ENCODE peak calls at places on chromosomes 6 and 20, in six cellular contexts. W is GM13976, M is B cell, G is cardiac fibroblast, H is HCT116, L is cardiac muscle cell. U is an unnamed sample.
A peak's percentile ranks its signal among the peaks of the same experiment; 100 is the strongest.

GRCh38 chr6:110232456-110232855 is 52.2 kb downstream of the CDC40 start:
- DNase-seq in W (no peak), M (no peak), G (peak; percentile 59), H (no peak), L (peak; percentile 54), U (no peak)

GRCh38 chr20:51775241-51775640 is 7.1 kb upstream of the ATP9A start:
- DNase-seq in W (no peak), M (no peak), G (no peak), H (no peak), L (no peak), U (no peak)

GRCh38 chr20:51697119-51697826 is 70.9 kb downstream of the ATP9A start:
- DNase-seq in W (no peak), M (no peak), G (peak; percentile 35), H (no peak), L (peak; percentile 27), U (no peak)

GRCh38 chr6:154805288-154805911 is 72.2 kb downstream of the SCAF8 start:
- DNase-seq in W (peak; percentile 31), M (peak; percentile 32), G (peak; percentile 80), H (peak; percentile 31), L (peak; percentile 71), U (peak; percentile 25)

GRCh38 chr6:22828179-22829062 is 259.1 kb downstream of the HDGFL1 start:
- DNase-seq in W (no peak), M (no peak), G (peak; percentile 94), H (peak; percentile 53), L (peak; percentile 96), U (peak; percentile 28)

GRCh38 chr20:43987531-43987930 is 72.9 kb downstream of the TOX2 start:
- DNase-seq in W (no peak), M (no peak), G (no peak), H (no peak), L (no peak), U (no peak)

GRCh38 chr20:51062065-51062464 is 39.2 kb upstream of the KCNG1 start:
- DNase-seq in W (no peak), M (no peak), G (no peak), H (no peak), L (peak; percentile 16), U (no peak)

GRCh38 chr6:114277220-114277619 is 65.6 kb downstream of the HS3ST5 start:
- DNase-seq in W (no peak), M (no peak), G (no peak), H (no peak), L (no peak), U (no peak)

GRCh38 chr6:35635601-35636597 is 52.8 kb downstream of the FKBP5 start:
- DNase-seq in W (no peak), M (no peak), G (no peak), H (no peak), L (no peak), U (no peak)

GRCh38 chr6:155174576-155175174 is 89.1 kb upstream of the CLDN20 start:
- DNase-seq in W (peak; percentile 69), M (peak; percentile 52), G (peak; percentile 90), H (peak; percentile 85), L (peak; percentile 89), U (peak; percentile 63)

GRCh38 chr6:62371395-62371794 is 85.4 kb upstream of the KHDRBS2 start:
- DNase-seq in W (no peak), M (no peak), G (no peak), H (no peak), L (no peak), U (no peak)

GRCh38 chr20:2364014-2364413 is 16.7 kb upstream of the TGM6 start:
- DNase-seq in W (no peak), M (no peak), G (peak; percentile 67), H (no peak), L (peak; percentile 56), U (no peak)

GRCh38 chr6:99606670-99607415 is at the start of gene PRDM13:
- DNase-seq in W (no peak), M (no peak), G (no peak), H (no peak), L (no peak), U (no peak)

GRCh38 chr6:47141166-47141565 is 99.0 kb upstream of the ADGRF1 start:
- DNase-seq in W (no peak), M (no peak), G (no peak), H (no peak), L (no peak), U (no peak)

GRCh38 chr6:17640477-17640917 is 40.4 kb downstream of the FAM8A1 start:
- DNase-seq in W (no peak), M (no peak), G (peak; percentile 29), H (no peak), L (peak; percentile 63), U (no peak)

GRCh38 chr6:4134841-4135664 is at the start of gene ECI2:
- DNase-seq in W (peak; percentile 65), M (peak; percentile 63), G (no peak), H (no peak), L (no peak), U (peak; percentile 60)

GRCh38 chr6:158047120-158047518 is 65.5 kb downstream of the SYNJ2 start:
- DNase-seq in W (no peak), M (no peak), G (no peak), H (no peak), L (no peak), U (no peak)

GRCh38 chr20:8996817-8997512 is 71.9 kb upstream of the PLCB4 start:
- DNase-seq in W (no peak), M (no peak), G (no peak), H (no peak), L (no peak), U (no peak)

GRCh38 chr6:30885999-30886896 is 1.9 kb downstream of the DDR1 start:
- DNase-seq in W (peak; percentile 28), M (no peak), G (peak; percentile 69), H (peak; percentile 83), L (peak; percentile 82), U (peak; percentile 27)

GRCh38 chr6:2101213-2101612 is 144.2 kb downstream of the GMDS start:
- DNase-seq in W (no peak), M (no peak), G (no peak), H (no peak), L (peak; percentile 12), U (no peak)

GRCh38 chr6:98942263-98942803 is 5.4 kb downstream of the FBXL4 start:
- DNase-seq in W (no peak), M (no peak), G (no peak), H (no peak), L (no peak), U (no peak)

DNA sequence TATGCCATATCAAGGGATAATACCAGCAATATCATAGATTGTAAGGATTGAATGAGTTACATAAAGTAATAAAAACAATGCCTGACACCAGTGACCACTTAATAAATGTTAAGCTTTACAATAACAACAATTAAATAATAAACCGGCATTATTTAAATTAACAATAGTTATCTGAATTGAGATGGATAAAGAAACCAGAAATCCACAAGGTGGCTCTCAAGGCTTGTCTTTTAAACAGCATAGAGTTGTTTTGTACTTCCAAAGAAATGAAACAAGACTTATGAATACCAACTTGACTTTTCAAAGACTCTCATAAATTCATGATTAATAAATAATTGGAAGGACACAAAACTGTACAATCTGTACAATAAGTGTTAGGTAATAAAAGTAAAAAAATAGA is 203.1 kb downstream of the ASCC3 start:
- DNase-seq in W (no peak), M (no peak), G (peak; percentile 54), H (no peak), L (peak; percentile 39), U (no peak)
- TF ChIP-seq CTCF in W (no peak), M (no peak), G (no peak), H (no peak), L (no peak), U (no peak)

GRCh38 chr20:10359621-10360040 is 74.4 kb downstream of the MKKS start:
- DNase-seq in W (no peak), M (no peak), G (no peak), H (no peak), L (peak; percentile 40), U (no peak)

GRCh38 chr20:10360878-10361277 is 73.1 kb downstream of the MKKS start:
- DNase-seq in W (no peak), M (no peak), G (no peak), H (no peak), L (no peak), U (no peak)

GRCh38 chr20:10357061-10357708 is 76.8 kb downstream of the MKKS start:
- DNase-seq in W (no peak), M (no peak), G (no peak), H (no peak), L (no peak), U (no peak)

GRCh38 chr20:10356628-10357027 is 77.4 kb downstream of the MKKS start:
- DNase-seq in W (no peak), M (no peak), G (no peak), H (no peak), L (no peak), U (no peak)

DNA sequence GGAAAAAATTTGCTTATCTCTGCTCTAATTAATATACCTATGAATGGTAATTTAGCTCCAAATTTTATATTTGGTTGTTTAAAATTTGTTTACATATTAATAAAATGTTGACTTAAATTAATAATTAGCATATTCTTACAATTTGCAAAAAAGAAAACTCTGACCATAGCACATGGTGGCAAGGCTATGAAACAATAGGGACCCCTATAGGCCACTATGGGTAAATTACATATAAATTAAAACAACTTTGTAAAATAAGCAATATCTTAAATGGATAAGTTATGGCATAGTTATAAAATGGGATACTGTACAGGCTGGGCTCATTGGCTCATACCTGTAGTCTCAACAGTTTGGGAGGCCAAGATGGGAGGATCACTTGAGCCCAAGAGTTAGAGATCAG is 76.0 kb downstream of the MKKS start:
- DNase-seq in W (no peak), M (no peak), G (peak; percentile 41), H (no peak), L (peak; percentile 35), U (no peak)
- TF ChIP-seq CTCF in W (no peak), M (no peak), G (peak; percentile 67), H (peak; percentile 49), L (peak; percentile 62), U (no peak)

DNA sequence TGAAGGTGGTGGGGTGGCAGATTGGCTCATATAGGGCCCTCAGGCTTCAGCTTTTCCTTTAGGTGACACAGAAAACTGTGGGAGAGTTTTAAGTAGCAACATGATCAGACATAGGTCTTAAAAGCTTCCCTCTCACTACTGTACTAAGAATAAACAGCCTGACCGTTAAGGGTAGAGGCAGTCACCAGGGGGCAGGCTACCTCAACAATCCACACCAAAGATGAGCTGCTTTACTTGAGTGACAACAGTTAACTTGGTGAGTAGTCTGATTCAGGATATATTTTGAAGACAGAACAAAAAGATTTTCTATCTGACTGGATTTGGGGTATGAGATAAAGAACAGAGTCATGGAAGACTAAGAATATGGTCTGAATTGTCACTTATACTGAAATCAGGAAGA is 193.1 kb upstream of the SHLD1 start:
- DNase-seq in W (peak; percentile 58), M (peak; percentile 32), G (peak; percentile 62), H (peak; percentile 13), L (peak; percentile 54), U (peak; percentile 40)
- TF ChIP-seq CTCF in W (peak; percentile 63), M (peak; percentile 69), G (peak; percentile 63), H (peak; percentile 71), L (peak; percentile 60), U (peak; percentile 64)

DNA sequence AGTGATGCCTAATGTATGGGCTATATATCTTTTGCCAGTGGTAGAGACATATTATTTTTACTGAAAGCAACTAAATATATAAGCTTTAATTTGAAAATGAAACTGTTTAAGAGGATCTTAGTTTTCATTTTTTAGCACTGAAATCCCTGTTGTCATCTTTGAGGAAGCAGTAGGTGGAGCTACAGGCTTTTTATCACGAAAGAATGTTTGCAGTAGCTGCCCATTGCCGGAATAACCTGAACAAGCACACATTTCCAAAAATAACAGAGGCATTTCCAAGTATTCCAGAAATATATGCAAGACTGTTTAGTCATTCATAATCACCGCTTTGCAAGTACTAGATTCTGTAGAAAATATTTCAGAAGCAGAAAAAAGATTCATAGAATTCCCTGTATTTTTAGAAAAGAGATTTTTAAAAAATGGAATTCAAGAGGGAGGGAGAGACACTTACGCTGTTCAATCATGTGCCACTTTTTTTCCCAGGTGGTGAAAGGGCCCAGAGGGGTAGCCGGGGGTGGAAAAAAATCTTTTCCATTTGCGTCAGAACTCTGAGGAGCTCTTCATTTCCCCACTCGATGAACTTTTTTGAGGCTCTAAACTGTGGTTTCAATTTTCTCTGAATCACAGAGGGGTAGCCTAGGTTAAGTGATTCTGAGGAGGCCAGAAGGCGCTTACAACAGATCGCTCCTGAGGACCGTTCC is 142.5 kb upstream of the FERMT1 start:
- DNase-seq in W (peak; percentile 27), M (no peak), G (peak; percentile 86), H (peak; percentile 7), L (peak; percentile 92), U (peak; percentile 16)
- TF ChIP-seq CTCF in W (peak; percentile 28), M (no peak), G (peak; percentile 46), H (peak; percentile 25), L (peak; percentile 49), U (peak; percentile 37)